ENCODE peak calls at places on chromosomes 13 and 19, in ten cellular contexts. N is Calu3, R is HFFc6, S is B cell, U is astrocyte of the cerebellum, G is lung, I is progenitor cell of endocrine pancreas, X is BJ, K is endothelial cell, L is HCT116. Y is an unnamed sample.

GRCh38 chr13:114057131-114058050 is 75.0 kb downstream of the RASA3 start:
- DNase-seq in K (no peak), U (no peak), R (no peak), X (no peak), G (no peak), S (no peak), L (no peak), I (no peak), N (no peak), Y (no peak)

GRCh38 chr19:49631279-49631588 is 8.7 kb downstream of the RRAS start:
- DNase-seq in U (no peak), K (no peak), G (no peak), L (no peak), X (no peak), I (no peak), S (no peak), R (no peak), N (no peak), Y (no peak)

GRCh38 chr13:20772401-20773131 is 1.2 kb downstream of the EEF1AKMT1 start:
- DNase-seq in R (no peak), K (no peak), X (no peak), I (no peak), G (no peak), L (no peak), S (no peak), U (no peak), N (no peak), Y (no peak)

GRCh38 chr13:106063591-106064308 is 471.7 kb downstream of the EFNB2 start:
- DNase-seq in N (no peak), S (no peak), R (peak), L (no peak), K (no peak), U (no peak), I (no peak), G (no peak), X (no peak), Y (no peak)

GRCh38 chr19:13841339-13842293 is 35.3 kb upstream of the NANOS3 start:
- DNase-seq in R (peak), L (no peak), U (no peak), N (no peak), K (no peak), S (peak), X (no peak), I (no peak), G (peak), Y (no peak)

GRCh38 chr13:20456737-20457136 is 68.9 kb downstream of the CRYL1 start:
- DNase-seq in R (no peak), I (no peak), X (no peak), S (no peak), U (no peak), L (no peak), N (no peak), G (no peak), K (no peak), Y (no peak)

GRCh38 chr13:28640861-28641599 is 17.9 kb upstream of the POMP start:
- DNase-seq in G (no peak), K (no peak), S (no peak), N (no peak), L (no peak), X (no peak), U (no peak), I (no peak), R (no peak), Y (no peak)

GRCh38 chr19:58170860-58171259 is 12.0 kb upstream of the ZNF274 start:
- DNase-seq in R (peak), S (no peak), U (no peak), N (no peak), X (no peak), G (no peak), I (no peak), K (no peak), L (no peak), Y (no peak)

GRCh38 chr19:36244066-36244465 is 29.2 kb downstream of the ZNF146 start:
- DNase-seq in K (no peak), N (no peak), U (no peak), I (no peak), G (no peak), L (no peak), R (no peak), X (no peak), S (no peak), Y (no peak)

GRCh38 chr13:98912846-98913245 is 65.0 kb downstream of the DOCK9 start:
- DNase-seq in N (no peak), I (no peak), G (no peak), U (no peak), R (no peak), X (no peak), S (no peak), K (no peak), L (no peak), Y (no peak)

GRCh38 chr13:27053235-27053884 is 118.3 kb downstream of the USP12 start:
- DNase-seq in G (no peak), N (no peak), U (no peak), I (no peak), L (no peak), S (no peak), K (no peak), R (no peak), X (no peak), Y (no peak)

GRCh38 chr13:112220925-112221324 is 154.0 kb downstream of the SOX1 start:
- DNase-seq in S (no peak), N (no peak), L (no peak), I (no peak), X (no peak), G (no peak), U (no peak), K (no peak), R (no peak), Y (no peak)

GRCh38 chr13:24921881-24922280 is 157.9 kb downstream of the RNF17 start:
- DNase-seq in K (no peak), L (no peak), S (no peak), R (no peak), G (no peak), N (no peak), U (no peak), X (no peak), I (no peak), Y (no peak)

GRCh38 chr19:5339470-5339949 is 1.1 kb downstream of the PTPRS start:
- DNase-seq in G (no peak), S (peak), L (no peak), R (no peak), X (no peak), N (peak), U (no peak), I (no peak), K (no peak), Y (no peak)

GRCh38 chr19:5341448-5341820 is 822 bp upstream of the PTPRS start:
- DNase-seq in K (no peak), X (no peak), L (no peak), G (no peak), U (no peak), S (no peak), I (no peak), R (no peak), N (no peak), Y (no peak)

GRCh38 chr19:5340637-5341447 is at the start of gene PTPRS:
- DNase-seq in U (peak), I (peak), G (peak), L (peak), X (no peak), R (peak), K (peak), S (peak), N (peak), Y (peak)

GRCh38 chr19:5338661-5339469 is 1.7 kb downstream of the PTPRS start:
- DNase-seq in X (no peak), K (no peak), S (peak), R (no peak), L (no peak), U (no peak), I (no peak), G (no peak), N (no peak), Y (no peak)

GRCh38 chr19:5339950-5340636 is 519 bp downstream of the PTPRS start:
- DNase-seq in R (no peak), S (peak), G (no peak), N (peak), I (peak), K (peak), U (no peak), L (no peak), X (no peak), Y (no peak)
- TF ChIP-seq CTCF in R (peak), S (no peak), G (no peak), N (peak), I (peak), K (peak), U (no peak), L (peak), X (no peak), Y (no peak)

DNA sequence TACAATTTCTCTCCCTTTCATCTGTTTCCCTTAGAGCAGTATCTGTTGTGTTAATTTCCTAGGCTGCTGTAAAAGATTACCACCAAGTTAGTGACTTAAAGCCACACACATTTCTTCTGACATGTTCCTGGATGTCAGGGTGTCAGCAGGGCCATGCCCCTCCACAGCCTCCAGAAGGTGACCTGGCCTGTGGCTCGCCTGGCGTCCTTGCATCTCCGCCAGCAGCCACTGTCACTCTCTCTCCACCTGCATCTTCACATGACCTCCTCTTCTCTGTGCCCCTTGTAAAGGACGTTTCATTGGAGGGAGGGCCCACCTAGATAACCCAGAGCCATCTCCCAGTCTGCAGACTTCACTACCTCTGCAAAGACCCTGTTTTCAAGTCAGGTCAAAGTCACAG is 61.3 kb downstream of the SLC7A9 start:
- DNase-seq in G (no peak), R (no peak), S (no peak), L (no peak), X (no peak), U (no peak), N (no peak), I (no peak), K (no peak), Y (no peak)
- TF ChIP-seq CTCF in G (no peak), R (no peak), S (no peak), L (no peak), X (no peak), U (no peak), N (no peak), I (no peak), K (no peak), Y (no peak)

GRCh38 chr13:80716610-80717081 is 375.7 kb upstream of the SPRY2 start:
- DNase-seq in R (no peak), L (no peak), G (peak), I (no peak), K (no peak), U (no peak), N (peak), S (no peak), X (no peak), Y (no peak)
- TF ChIP-seq CTCF in R (no peak), L (no peak), G (no peak), I (no peak), K (no peak), U (no peak), N (no peak), S (no peak), X (no peak), Y (no peak)

GRCh38 chr13:60091573-60091972 is 72.2 kb downstream of the DIAPH3 start:
- DNase-seq in U (no peak), S (no peak), K (no peak), L (no peak), I (no peak), G (no peak), X (no peak), N (no peak), R (no peak), Y (no peak)
- TF ChIP-seq CTCF in U (no peak), S (no peak), K (no peak), L (peak), I (no peak), G (no peak), X (no peak), N (no peak), R (peak), Y (no peak)